ENCODE peak calls at places on chromosomes 1 and 21, in four cellular contexts. V is GM19239; G is stimulated activated CD8-positive, alpha-beta memory T cell treated with anti-CD3 and anti-CD28 coated beads, Interleukin-15, amount 100 ng/mL, for 24 hours; L is iris pigment epithelial cell. C is an unnamed sample.

GRCh38 chr1:5720484-5720883 is 271.7 kb downstream of the NPHP4 start:
- DNase-seq in V (no peak), G (no peak), L (no peak), C (no peak)

GRCh38 chr1:43073490-43074230 is 98.4 kb downstream of the EBNA1BP2 start:
- DNase-seq in V (peak), G (peak), L (peak), C (no peak)

GRCh38 chr1:53851571-53852282 is 13.6 kb upstream of the NDC1 start:
- DNase-seq in V (no peak), G (no peak), L (no peak), C (no peak)

GRCh38 chr21:43726686-43727570 is 8.0 kb downstream of the PDXK start:
- DNase-seq in V (no peak), G (no peak), L (no peak), C (no peak)

GRCh38 chr1:8299963-8300362 is 18.0 kb upstream of the SLC45A1 start:
- DNase-seq in V (no peak), G (no peak), L (no peak), C (no peak)

GRCh38 chr1:204714861-204715511 is 29.4 kb upstream of the LRRN2 start:
- DNase-seq in V (peak), G (no peak), L (no peak), C (no peak)

GRCh38 chr1:9235560-9235959 is 986 bp downstream of the H6PD start:
- DNase-seq in V (no peak), G (no peak), L (no peak), C (no peak)

GRCh38 chr1:40818264-40818961 is 34.8 kb downstream of the KCNQ4 start:
- DNase-seq in V (peak), G (peak), L (no peak), C (peak)